ENCODE peak calls at places on chromosomes 4 and X, in five cellular contexts. R is C1 segment of cervical spinal cord, B is PC-3, K is lower leg skin, O is NCI-H460. G is an unnamed sample.

GRCh38 chr4:10526431-10527222 is 69.4 kb upstream of the ZNF518B start:
- DNase-seq in R (no peak), B (peak), K (no peak), O (no peak), G (peak)

GRCh38 chr4:107292979-107293378 is 256.9 kb upstream of the DKK2 start:
- DNase-seq in R (no peak), B (no peak), K (no peak), O (no peak), G (no peak)

GRCh38 chr4:142126890-142127497 is 490.6 kb downstream of the IL15 start:
- DNase-seq in R (peak), B (peak), K (no peak), O (peak), G (peak)

GRCh38 chrX:107940095-107940494 is 42.1 kb downstream of the TEX13B start:
- DNase-seq in R (no peak), B (no peak), K (no peak), O (no peak), G (peak)

GRCh38 chr4:173990126-173990878 is 293.2 kb downstream of the FBXO8 start:
- DNase-seq in R (no peak), B (peak), K (no peak), O (peak), G (peak)

GRCh38 chrX:50430917-50431316 is 39.7 kb downstream of the DGKK start:
- DNase-seq in R (no peak), B (peak), K (no peak), O (no peak), G (peak)

GRCh38 chr4:101019313-101019712 is 328.0 kb downstream of the PPP3CA start:
- DNase-seq in R (no peak), B (no peak), K (no peak), O (no peak), G (no peak)

GRCh38 chr4:128155874-128156456 is 94.9 kb downstream of the LARP1B start:
- DNase-seq in R (no peak), B (no peak), K (no peak), O (no peak), G (no peak)

GRCh38 chr4:156718226-156718625 is 253.4 kb downstream of the PDGFC start:
- DNase-seq in R (no peak), B (no peak), K (no peak), O (no peak), G (no peak)

GRCh38 chr4:2792396-2792710 is 532 bp upstream of the SH3BP2 start:
- DNase-seq in R (no peak), B (no peak), K (no peak), O (no peak), G (no peak)

GRCh38 chrX:68462197-68462596 is 28.9 kb upstream of the OPHN1 start:
- DNase-seq in R (no peak), B (peak), K (no peak), O (no peak), G (peak)

GRCh38 chrX:93673056-93673868 is at the start of gene NAP1L3:
- DNase-seq in R (peak), B (peak), K (peak), O (peak), G (peak)

GRCh38 chr4:83075696-83076095 is 38.8 kb downstream of the PLAC8 start:
- DNase-seq in R (no peak), B (peak), K (no peak), O (no peak), G (no peak)

GRCh38 chr4:1895971-1896657 is 24.9 kb downstream of the NSD2 start:
- DNase-seq in R (no peak), B (no peak), K (no peak), O (no peak), G (no peak)

GRCh38 chr4:6500481-6501135 is 28.2 kb upstream of the PPP2R2C start:
- DNase-seq in R (no peak), B (no peak), K (peak), O (no peak), G (no peak)

GRCh38 chr4:178293601-178294000 is 851.4 kb upstream of the AGA start:
- DNase-seq in R (no peak), B (no peak), K (no peak), O (no peak), G (peak)

GRCh38 chr4:151921811-151922210 is 161.0 kb upstream of the GATB start:
- DNase-seq in R (no peak), B (peak), K (no peak), O (no peak), G (peak)

GRCh38 chr4:5863461-5864113 is 29.3 kb downstream of the CRMP1 start:
- DNase-seq in R (no peak), B (peak), K (no peak), O (peak), G (peak)

GRCh38 chrX:17990542-17990941 is 129.4 kb upstream of the RAI2 start:
- DNase-seq in R (no peak), B (no peak), K (no peak), O (no peak), G (peak)

GRCh38 chr4:73883306-73883705 is 14.1 kb downstream of the CXCL1 start:
- DNase-seq in R (no peak), B (peak), K (no peak), O (no peak), G (peak)

GRCh38 chr4:7328913-7329638 is 105.7 kb downstream of the PSAPL1 start:
- DNase-seq in R (peak), B (peak), K (no peak), O (no peak), G (peak)

GRCh38 chr4:139973015-139973414 is 181.0 kb downstream of the MAML3 start:
- DNase-seq in R (no peak), B (no peak), K (no peak), O (no peak), G (no peak)

GRCh38 chr4:15066140-15066539 is 63.9 kb downstream of the CPEB2 start:
- DNase-seq in R (no peak), B (no peak), K (no peak), O (no peak), G (no peak)

GRCh38 chr4:186765138-186765537 is 41.5 kb upstream of the FAT1 start:
- DNase-seq in R (no peak), B (no peak), K (no peak), O (peak), G (peak)

GRCh38 chr4:7750972-7751371 is 188.7 kb downstream of the AFAP1 start:
- DNase-seq in R (no peak), B (no peak), K (no peak), O (no peak), G (no peak)

GRCh38 chr4:89838005-89838404 is 1.0 kb upstream of the SNCA start:
- DNase-seq in R (peak), B (no peak), K (no peak), O (no peak), G (peak)

GRCh38 chrX:54067741-54068140 is 23.5 kb upstream of the PHF8 start:
- DNase-seq in R (no peak), B (no peak), K (no peak), O (no peak), G (no peak)

GRCh38 chrX:9966775-9967408 is at the start of gene CLDN34:
- DNase-seq in R (no peak), B (no peak), K (peak), O (no peak), G (peak)

GRCh38 chr4:171266666-171267065 is 546.5 kb upstream of the GALNTL6 start:
- DNase-seq in R (no peak), B (no peak), K (no peak), O (no peak), G (no peak)

GRCh38 chrX:115650449-115650848 is 89.5 kb downstream of the PLS3 start:
- DNase-seq in R (no peak), B (peak), K (no peak), O (no peak), G (no peak)

GRCh38 chr4:99759988-99760387 is 56.6 kb upstream of the DAPP1 start:
- DNase-seq in R (no peak), B (no peak), K (no peak), O (no peak), G (no peak)

GRCh38 chrX:100673397-100673953 is 29.5 kb downstream of the SRPX2 start:
- DNase-seq in R (no peak), B (peak), K (no peak), O (no peak), G (peak)